ENCODE peak calls at places on chromosomes 12 and 14, in seven cellular contexts. One of them, this sample, is unnamed.

GRCh38 chr12:89225401-89225800 is 126.9 kb downstream of the DUSP6 start:
- DNase-seq in mucosa of descending colon: no peak
- DNase-seq in foreskin fibroblast: peak
- DNase-seq in tibial artery: no peak
- DNase-seq in left lung: no peak
- DNase-seq in HepG2: no peak
- DNase-seq in AG09309: no peak
- DNase-seq in this sample: peak

GRCh38 chr12:124389537-124390441 is 94.9 kb downstream of the RFLNA start:
- DNase-seq in tibial artery: no peak
- DNase-seq in left lung: no peak
- DNase-seq in HepG2: peak
- DNase-seq in foreskin fibroblast: no peak
- DNase-seq in AG09309: no peak
- DNase-seq in mucosa of descending colon: peak
- DNase-seq in this sample: no peak

GRCh38 chr14:24339284-24340151 is at the start of gene RIPK3:
- DNase-seq in tibial artery: no peak
- DNase-seq in AG09309: no peak
- DNase-seq in foreskin fibroblast: no peak
- DNase-seq in mucosa of descending colon: peak
- DNase-seq in HepG2: no peak
- DNase-seq in left lung: peak
- DNase-seq in this sample: no peak

GRCh38 chr14:29741909-29742401 is 185.7 kb downstream of the PRKD1 start:
- DNase-seq in AG09309: no peak
- DNase-seq in HepG2: no peak
- DNase-seq in mucosa of descending colon: no peak
- DNase-seq in foreskin fibroblast: peak
- DNase-seq in left lung: no peak
- DNase-seq in tibial artery: no peak
- DNase-seq in this sample: no peak

GRCh38 chr14:89365071-89365801 is 51.8 kb downstream of the FOXN3 start:
- DNase-seq in left lung: no peak
- DNase-seq in mucosa of descending colon: no peak
- DNase-seq in foreskin fibroblast: no peak
- DNase-seq in AG09309: no peak
- DNase-seq in HepG2: no peak
- DNase-seq in tibial artery: no peak
- DNase-seq in this sample: no peak

GRCh38 chr14:105528197-105528858 is 1.9 kb downstream of the TMEM121 start:
- DNase-seq in left lung: peak
- DNase-seq in tibial artery: peak
- DNase-seq in AG09309: peak
- DNase-seq in HepG2: peak
- DNase-seq in foreskin fibroblast: peak
- DNase-seq in mucosa of descending colon: peak
- DNase-seq in this sample: peak

GRCh38 chr12:46187023-46187422 is 81.8 kb downstream of the SLC38A1 start:
- DNase-seq in foreskin fibroblast: peak
- DNase-seq in HepG2: no peak
- DNase-seq in AG09309: peak
- DNase-seq in left lung: no peak
- DNase-seq in tibial artery: no peak
- DNase-seq in mucosa of descending colon: no peak
- DNase-seq in this sample: no peak

GRCh38 chr12:51871126-51871525 is 16.8 kb upstream of the ANKRD33 start:
- DNase-seq in foreskin fibroblast: no peak
- DNase-seq in mucosa of descending colon: no peak
- DNase-seq in AG09309: no peak
- DNase-seq in HepG2: no peak
- DNase-seq in left lung: no peak
- DNase-seq in tibial artery: no peak
- DNase-seq in this sample: no peak

GRCh38 chr12:5783274-5783920 is 161.7 kb downstream of the ANO2 start:
- DNase-seq in HepG2: no peak
- DNase-seq in tibial artery: no peak
- DNase-seq in mucosa of descending colon: no peak
- DNase-seq in foreskin fibroblast: no peak
- DNase-seq in AG09309: no peak
- DNase-seq in left lung: no peak
- DNase-seq in this sample: no peak

GRCh38 chr12:12153596-12153995 is 82.9 kb downstream of the BCL2L14 start:
- DNase-seq in left lung: no peak
- DNase-seq in HepG2: no peak
- DNase-seq in AG09309: no peak
- DNase-seq in tibial artery: no peak
- DNase-seq in mucosa of descending colon: no peak
- DNase-seq in foreskin fibroblast: no peak
- DNase-seq in this sample: no peak

GRCh38 chr14:75277796-75278421 is 719 bp upstream of the FOS start:
- DNase-seq in HepG2: no peak
- DNase-seq in mucosa of descending colon: no peak
- DNase-seq in left lung: no peak
- DNase-seq in tibial artery: no peak
- DNase-seq in foreskin fibroblast: no peak
- DNase-seq in AG09309: no peak
- DNase-seq in this sample: no peak

GRCh38 chr12:114476159-114476558 is 70.2 kb upstream of the TBX5 start:
- DNase-seq in tibial artery: no peak
- DNase-seq in AG09309: no peak
- DNase-seq in mucosa of descending colon: no peak
- DNase-seq in foreskin fibroblast: peak
- DNase-seq in HepG2: peak
- DNase-seq in left lung: no peak
- DNase-seq in this sample: no peak

GRCh38 chr12:32586390-32586789 is 92.7 kb upstream of the DNM1L start:
- DNase-seq in mucosa of descending colon: no peak
- DNase-seq in tibial artery: no peak
- DNase-seq in foreskin fibroblast: peak
- DNase-seq in AG09309: no peak
- DNase-seq in left lung: no peak
- DNase-seq in HepG2: no peak
- DNase-seq in this sample: no peak

GRCh38 chr12:51635371-51635770 is 44.3 kb downstream of the SCN8A start:
- DNase-seq in mucosa of descending colon: no peak
- DNase-seq in foreskin fibroblast: peak
- DNase-seq in tibial artery: no peak
- DNase-seq in left lung: no peak
- DNase-seq in AG09309: no peak
- DNase-seq in HepG2: no peak
- DNase-seq in this sample: no peak

GRCh38 chr12:122473543-122474323 is 27.0 kb downstream of the ZCCHC8 start:
- DNase-seq in left lung: no peak
- DNase-seq in AG09309: no peak
- DNase-seq in foreskin fibroblast: peak
- DNase-seq in HepG2: no peak
- DNase-seq in tibial artery: no peak
- DNase-seq in mucosa of descending colon: no peak
- DNase-seq in this sample: no peak

GRCh38 chr12:13962699-13963098 is 18.7 kb downstream of the GRIN2B start:
- DNase-seq in AG09309: no peak
- DNase-seq in left lung: no peak
- DNase-seq in mucosa of descending colon: no peak
- DNase-seq in tibial artery: no peak
- DNase-seq in foreskin fibroblast: no peak
- DNase-seq in HepG2: peak
- DNase-seq in this sample: no peak

GRCh38 chr12:23729354-23729753 is 220.1 kb downstream of the SOX5 start:
- DNase-seq in left lung: no peak
- DNase-seq in AG09309: no peak
- DNase-seq in HepG2: no peak
- DNase-seq in mucosa of descending colon: no peak
- DNase-seq in tibial artery: no peak
- DNase-seq in foreskin fibroblast: no peak
- DNase-seq in this sample: no peak

GRCh38 chr14:101963611-101964296 is 619 bp upstream of the DYNC1H1 start:
- DNase-seq in foreskin fibroblast: no peak
- DNase-seq in AG09309: no peak
- DNase-seq in left lung: no peak
- DNase-seq in tibial artery: peak
- DNase-seq in HepG2: no peak
- DNase-seq in mucosa of descending colon: no peak
- DNase-seq in this sample: no peak

GRCh38 chr14:68145539-68145938 is 326.0 kb downstream of the RAD51B start:
- DNase-seq in HepG2: no peak
- DNase-seq in foreskin fibroblast: peak
- DNase-seq in mucosa of descending colon: no peak
- DNase-seq in AG09309: no peak
- DNase-seq in left lung: no peak
- DNase-seq in tibial artery: no peak
- DNase-seq in this sample: no peak

DNA sequence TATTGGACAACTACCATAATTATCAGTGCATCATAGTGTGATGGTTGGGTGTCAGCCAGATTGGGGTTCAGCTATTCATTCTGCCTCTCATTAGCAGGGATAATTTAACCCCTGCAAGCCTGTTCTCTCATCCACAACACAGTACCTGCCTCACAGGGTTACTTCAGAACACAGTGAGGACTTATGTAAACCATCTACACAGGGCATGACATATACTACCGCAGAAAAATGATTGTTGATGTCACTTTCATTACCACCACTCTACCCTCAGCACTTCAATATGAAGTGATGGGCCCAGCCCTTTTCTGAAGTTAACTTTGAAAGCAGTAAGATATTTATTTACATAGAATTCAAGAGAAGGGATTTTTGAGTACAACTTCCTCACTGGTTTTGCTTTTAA is 14.5 kb downstream of the PRKCH start:
- DNase-seq in mucosa of descending colon: no peak
- DNase-seq in foreskin fibroblast: no peak
- DNase-seq in HepG2: no peak
- DNase-seq in AG09309: no peak
- DNase-seq in tibial artery: no peak
- DNase-seq in left lung: no peak
- DNase-seq in this sample: no peak
- TF ChIP-seq CTCF in mucosa of descending colon: no peak
- TF ChIP-seq CTCF in foreskin fibroblast: no peak
- TF ChIP-seq CTCF in HepG2: no peak
- TF ChIP-seq CTCF in AG09309: no peak
- TF ChIP-seq CTCF in tibial artery: no peak
- TF ChIP-seq CTCF in left lung: no peak
- TF ChIP-seq CTCF in this sample: no peak

GRCh38 chr12:99390707-99391106 is 256.8 kb upstream of the GARIN6 start:
- DNase-seq in left lung: no peak
- DNase-seq in tibial artery: no peak
- DNase-seq in HepG2: no peak
- DNase-seq in foreskin fibroblast: no peak
- DNase-seq in AG09309: no peak
- DNase-seq in mucosa of descending colon: no peak
- DNase-seq in this sample: no peak
- TF ChIP-seq CTCF in left lung: no peak
- TF ChIP-seq CTCF in tibial artery: peak
- TF ChIP-seq CTCF in HepG2: peak
- TF ChIP-seq CTCF in foreskin fibroblast: no peak
- TF ChIP-seq CTCF in AG09309: peak
- TF ChIP-seq CTCF in mucosa of descending colon: no peak
- TF ChIP-seq CTCF in this sample: peak

GRCh38 chr12:57470286-57470969 is 9.2 kb downstream of the ARHGAP9 start:
- DNase-seq in HepG2: no peak
- DNase-seq in AG09309: no peak
- DNase-seq in left lung: no peak
- DNase-seq in tibial artery: no peak
- DNase-seq in foreskin fibroblast: no peak
- DNase-seq in mucosa of descending colon: no peak
- DNase-seq in this sample: no peak
- TF ChIP-seq CTCF in HepG2: no peak
- TF ChIP-seq CTCF in AG09309: no peak
- TF ChIP-seq CTCF in left lung: no peak
- TF ChIP-seq CTCF in tibial artery: no peak
- TF ChIP-seq CTCF in foreskin fibroblast: no peak
- TF ChIP-seq CTCF in mucosa of descending colon: no peak
- TF ChIP-seq CTCF in this sample: no peak

GRCh38 chr12:16555630-16556029 is 50.3 kb downstream of the LMO3 start:
- DNase-seq in tibial artery: no peak
- DNase-seq in AG09309: no peak
- DNase-seq in foreskin fibroblast: peak
- DNase-seq in left lung: no peak
- DNase-seq in mucosa of descending colon: no peak
- DNase-seq in HepG2: no peak
- DNase-seq in this sample: no peak

GRCh38 chr12:16553457-16553856 is 52.5 kb downstream of the LMO3 start:
- DNase-seq in foreskin fibroblast: no peak
- DNase-seq in AG09309: no peak
- DNase-seq in HepG2: no peak
- DNase-seq in left lung: no peak
- DNase-seq in tibial artery: no peak
- DNase-seq in mucosa of descending colon: no peak
- DNase-seq in this sample: no peak
- TF ChIP-seq CTCF in foreskin fibroblast: no peak
- TF ChIP-seq CTCF in AG09309: no peak
- TF ChIP-seq CTCF in HepG2: no peak
- TF ChIP-seq CTCF in left lung: no peak
- TF ChIP-seq CTCF in tibial artery: no peak
- TF ChIP-seq CTCF in mucosa of descending colon: no peak
- TF ChIP-seq CTCF in this sample: no peak

This sample was measured in RWPE2.